ENCODE peak calls at places on chromosomes 1 and 21, in six cellular contexts. N is BJ, D is GM06990, O is AG04450, T is psoas muscle, Q is DND-41. E is an unnamed sample.

GRCh38 chr1:167648978-167649752 is 19.1 kb downstream of the RCSD1 start:
- DNase-seq in Q (peak), N (no peak), O (no peak), D (no peak), T (no peak), E (no peak)

GRCh38 chr1:230037261-230037660 is 29.8 kb upstream of the GALNT2 start:
- DNase-seq in T (no peak), N (no peak), D (no peak), O (no peak), Q (no peak), E (no peak)

GRCh38 chr1:204685236-204686006 is at the start of gene LRRN2:
- DNase-seq in D (no peak), O (no peak), T (no peak), N (no peak), Q (no peak), E (no peak)

GRCh38 chr1:109488201-109488600 is 4.5 kb downstream of the ATXN7L2 start:
- DNase-seq in Q (no peak), N (no peak), O (no peak), T (no peak), D (no peak), E (no peak)

GRCh38 chr1:173453982-173454381 is 23.2 kb upstream of the PRDX6 start:
- DNase-seq in O (no peak), D (no peak), N (no peak), T (no peak), Q (no peak), E (no peak)

GRCh38 chr1:150365945-150366344 is 2.0 kb downstream of the RPRD2 start:
- DNase-seq in T (no peak), D (peak), Q (peak), N (no peak), O (no peak), E (no peak)

GRCh38 chr1:22507582-22507981 is 55.7 kb upstream of the EPHA8 start:
- DNase-seq in O (no peak), Q (no peak), N (no peak), D (no peak), T (no peak), E (no peak)

GRCh38 chr1:41823453-41823852 is 95.3 kb downstream of the HIVEP3 start:
- DNase-seq in D (no peak), O (no peak), N (no peak), Q (no peak), T (no peak), E (no peak)

GRCh38 chr1:207873055-207873890 is 37.7 kb downstream of the CD34 start:
- DNase-seq in O (no peak), D (no peak), Q (peak), T (peak), N (no peak), E (no peak)

DNA sequence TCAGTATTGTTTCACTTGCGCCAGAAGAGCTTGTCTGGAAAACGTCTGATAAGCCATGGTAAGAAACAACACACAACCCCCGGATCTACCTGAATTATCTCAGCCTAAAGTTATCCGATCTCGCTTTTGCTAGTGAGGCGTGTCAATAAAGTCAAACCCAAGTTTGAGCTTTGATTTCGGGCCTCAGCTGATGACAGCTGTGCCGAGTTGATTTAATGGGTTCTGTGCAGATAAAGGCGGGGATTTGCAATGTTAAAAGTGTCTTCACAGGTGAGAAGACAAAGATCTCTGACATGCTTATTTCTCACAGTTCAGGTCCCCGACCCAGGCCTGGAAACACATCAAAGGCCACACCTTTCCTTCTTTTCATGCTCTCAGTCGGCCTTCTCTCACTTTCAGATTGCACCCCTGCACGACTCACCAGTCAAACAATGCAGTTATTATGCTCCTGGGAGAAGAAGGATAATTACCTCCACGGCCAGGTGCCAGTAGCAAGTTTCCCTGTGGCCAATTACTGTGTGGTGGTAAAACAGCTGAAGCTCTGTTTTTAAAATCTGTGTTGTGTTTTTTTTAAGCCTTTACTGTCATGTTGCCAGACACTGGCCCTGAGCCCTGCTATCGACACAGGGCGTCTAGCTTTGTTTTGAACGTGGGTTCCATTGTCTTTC is 245.3 kb upstream of the RUNX1 start:
- DNase-seq in O (no peak), Q (no peak), T (no peak), D (no peak), N (no peak), E (no peak)
- H3K4me3 ChIP-seq in O (no peak), Q (no peak), T (no peak), D (no peak), N (no peak), E (no peak)

DNA sequence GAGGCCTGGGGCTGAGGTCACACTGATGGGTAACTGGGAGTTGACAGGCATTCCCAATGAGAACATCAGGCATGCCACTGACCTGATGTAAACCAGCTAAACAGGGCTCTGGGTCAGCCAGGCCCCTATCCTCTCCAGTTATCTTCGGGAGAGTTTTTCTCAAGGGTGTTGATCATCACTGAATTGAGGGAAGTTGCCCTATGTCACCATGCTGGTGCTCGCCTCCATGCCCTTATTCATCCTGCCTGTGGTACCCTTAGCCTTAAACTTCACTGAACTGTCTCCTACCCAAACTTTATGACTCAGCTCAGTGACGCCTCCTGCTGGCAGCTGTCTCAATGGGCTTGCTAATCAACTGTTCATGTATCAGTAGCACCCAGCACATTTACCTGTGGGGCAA is 80.7 kb upstream of the TNR start:
- DNase-seq in Q (peak), T (no peak), D (no peak), N (no peak), O (no peak), E (no peak)
- TF ChIP-seq CTCF in Q (peak), T (no peak), D (peak), N (no peak), O (no peak), E (no peak)

GRCh38 chr1:2133039-2133878 is 61.3 kb downstream of the FAAP20 start:
- DNase-seq in D (peak), T (peak), N (peak), O (peak), Q (peak), E (peak)
- H3K4me3 ChIP-seq in D (peak), T (peak), N (peak), O (peak), Q (no peak), E (peak)

GRCh38 chr1:2168535-2168934 is 26.0 kb downstream of the FAAP20 start:
- DNase-seq in Q (no peak), T (no peak), O (no peak), D (no peak), N (no peak), E (no peak)
- TF ChIP-seq CTCF in Q (no peak), T (no peak), O (no peak), D (no peak), N (no peak), E (no peak)

GRCh38 chr1:45543599-45544417 is 6.8 kb upstream of the AKR1A1 start:
- DNase-seq in N (no peak), Q (peak), T (peak), D (peak), O (no peak), E (no peak)
- H3K4me3 ChIP-seq in N (no peak), Q (no peak), T (no peak), D (no peak), O (no peak), E (no peak)